ENCODE peak calls at places on chromosome 6, in five cellular contexts. One of them, this sample, is unnamed.

GRCh38 chr6:163340201-163340887 is 74.2 kb upstream of the QKI start:
- DNase-seq in iris pigment epithelial cell: no peak
- DNase-seq in fibroblast of lung: peak
- DNase-seq in SJSA1: no peak
- DNase-seq in SW480: no peak
- DNase-seq in this sample: no peak

GRCh38 chr6:150087336-150087735 is 18.4 kb upstream of the ULBP3 start:
- DNase-seq in fibroblast of lung: no peak
- DNase-seq in iris pigment epithelial cell: no peak
- DNase-seq in SW480: no peak
- DNase-seq in SJSA1: no peak
- DNase-seq in this sample: no peak

GRCh38 chr6:10310826-10311225 is 104.0 kb downstream of the TFAP2A start:
- DNase-seq in SJSA1: no peak
- DNase-seq in iris pigment epithelial cell: no peak
- DNase-seq in fibroblast of lung: no peak
- DNase-seq in SW480: peak
- DNase-seq in this sample: no peak

GRCh38 chr6:119738425-119738824 is 388.9 kb upstream of the MAN1A1 start:
- DNase-seq in SJSA1: no peak
- DNase-seq in iris pigment epithelial cell: no peak
- DNase-seq in SW480: no peak
- DNase-seq in fibroblast of lung: no peak
- DNase-seq in this sample: no peak

GRCh38 chr6:151609146-151609962 is 115.5 kb downstream of the CCDC170 start:
- DNase-seq in fibroblast of lung: peak
- DNase-seq in SW480: no peak
- DNase-seq in iris pigment epithelial cell: no peak
- DNase-seq in SJSA1: no peak
- DNase-seq in this sample: no peak

GRCh38 chr6:89286516-89286915 is 28.6 kb downstream of the GABRR2 start:
- DNase-seq in SW480: no peak
- DNase-seq in fibroblast of lung: no peak
- DNase-seq in iris pigment epithelial cell: no peak
- DNase-seq in SJSA1: no peak
- DNase-seq in this sample: no peak

GRCh38 chr6:122432816-122433215 is 33.4 kb downstream of the HSF2 start:
- DNase-seq in SJSA1: no peak
- DNase-seq in SW480: no peak
- DNase-seq in fibroblast of lung: no peak
- DNase-seq in iris pigment epithelial cell: no peak
- DNase-seq in this sample: no peak

GRCh38 chr6:41373919-41374617 is 38.7 kb downstream of the NCR2 start:
- DNase-seq in iris pigment epithelial cell: no peak
- DNase-seq in SJSA1: no peak
- DNase-seq in SW480: no peak
- DNase-seq in fibroblast of lung: peak
- DNase-seq in this sample: peak

GRCh38 chr6:159727717-159728440 is 573 bp downstream of the WTAP start:
- DNase-seq in iris pigment epithelial cell: peak
- DNase-seq in SW480: peak
- DNase-seq in fibroblast of lung: peak
- DNase-seq in SJSA1: peak
- DNase-seq in this sample: no peak

GRCh38 chr6:143539723-143540122 is 28.2 kb upstream of the FUCA2 start:
- DNase-seq in SJSA1: no peak
- DNase-seq in SW480: no peak
- DNase-seq in iris pigment epithelial cell: no peak
- DNase-seq in fibroblast of lung: no peak
- DNase-seq in this sample: no peak

GRCh38 chr6:108097882-108098281 is 23.3 kb upstream of the OSTM1 start:
- DNase-seq in fibroblast of lung: peak
- DNase-seq in SJSA1: no peak
- DNase-seq in SW480: no peak
- DNase-seq in iris pigment epithelial cell: no peak
- DNase-seq in this sample: no peak

GRCh38 chr6:135624402-135625297 is 127.1 kb upstream of the AHI1 start:
- DNase-seq in SW480: no peak
- DNase-seq in fibroblast of lung: peak
- DNase-seq in SJSA1: no peak
- DNase-seq in iris pigment epithelial cell: peak
- DNase-seq in this sample: no peak

GRCh38 chr6:37170273-37171140 is 555 bp downstream of the PIM1 start:
- DNase-seq in fibroblast of lung: peak
- DNase-seq in SW480: peak
- DNase-seq in SJSA1: peak
- DNase-seq in iris pigment epithelial cell: peak
- DNase-seq in this sample: peak

GRCh38 chr6:2900821-2901644 is 2.1 kb downstream of the SERPINB9 start:
- DNase-seq in SJSA1: no peak
- DNase-seq in fibroblast of lung: no peak
- DNase-seq in SW480: no peak
- DNase-seq in iris pigment epithelial cell: no peak
- DNase-seq in this sample: no peak

GRCh38 chr6:72624557-72625160 is 2.8 kb downstream of the KCNQ5 start:
- DNase-seq in fibroblast of lung: no peak
- DNase-seq in SW480: peak
- DNase-seq in SJSA1: no peak
- DNase-seq in iris pigment epithelial cell: no peak
- DNase-seq in this sample: peak

GRCh38 chr6:117550618-117551242 is 51.6 kb downstream of the GOPC start:
- DNase-seq in iris pigment epithelial cell: no peak
- DNase-seq in SW480: no peak
- DNase-seq in SJSA1: no peak
- DNase-seq in fibroblast of lung: no peak
- DNase-seq in this sample: no peak

GRCh38 chr6:92779758-92780157 is 639.6 kb downstream of the EPHA7 start:
- DNase-seq in fibroblast of lung: peak
- DNase-seq in iris pigment epithelial cell: peak
- DNase-seq in SJSA1: no peak
- DNase-seq in SW480: no peak
- DNase-seq in this sample: peak

GRCh38 chr6:148335582-148335981 is 7.1 kb upstream of the SASH1 start:
- DNase-seq in SW480: no peak
- DNase-seq in iris pigment epithelial cell: peak
- DNase-seq in SJSA1: no peak
- DNase-seq in fibroblast of lung: peak
- DNase-seq in this sample: no peak

GRCh38 chr6:44567406-44567805 is 179.9 kb downstream of the CDC5L start:
- DNase-seq in iris pigment epithelial cell: no peak
- DNase-seq in SW480: no peak
- DNase-seq in fibroblast of lung: peak
- DNase-seq in SJSA1: peak
- DNase-seq in this sample: no peak

GRCh38 chr6:130825772-130826441 is 1.3 kb upstream of the SMLR1 start:
- DNase-seq in SW480: no peak
- DNase-seq in fibroblast of lung: no peak
- DNase-seq in iris pigment epithelial cell: no peak
- DNase-seq in SJSA1: no peak
- DNase-seq in this sample: no peak

GRCh38 chr6:142960098-142960497 is 15.1 kb upstream of the HIVEP2 start:
- DNase-seq in iris pigment epithelial cell: peak
- DNase-seq in SW480: no peak
- DNase-seq in SJSA1: no peak
- DNase-seq in fibroblast of lung: peak
- DNase-seq in this sample: no peak

GRCh38 chr6:142155895-142156757 is 9.1 kb downstream of the VTA1 start:
- DNase-seq in iris pigment epithelial cell: peak
- DNase-seq in fibroblast of lung: peak
- DNase-seq in SW480: peak
- DNase-seq in SJSA1: peak
- DNase-seq in this sample: peak

GRCh38 chr6:53043626-53044025 is 21.6 kb upstream of the FBXO9 start:
- DNase-seq in SJSA1: peak
- DNase-seq in iris pigment epithelial cell: peak
- DNase-seq in SW480: no peak
- DNase-seq in fibroblast of lung: peak
- DNase-seq in this sample: peak

GRCh38 chr6:1554881-1555569 is 54.7 kb upstream of the FOXC1 start:
- DNase-seq in fibroblast of lung: peak
- DNase-seq in SJSA1: peak
- DNase-seq in SW480: no peak
- DNase-seq in iris pigment epithelial cell: peak
- DNase-seq in this sample: peak

GRCh38 chr6:53295176-53295575 is 53.6 kb downstream of the ELOVL5 start:
- DNase-seq in SJSA1: no peak
- DNase-seq in SW480: no peak
- DNase-seq in fibroblast of lung: no peak
- DNase-seq in iris pigment epithelial cell: no peak
- DNase-seq in this sample: no peak

GRCh38 chr6:44297063-44298038 is 15.8 kb downstream of the AARS2 start:
- DNase-seq in iris pigment epithelial cell: peak
- DNase-seq in fibroblast of lung: peak
- DNase-seq in SJSA1: no peak
- DNase-seq in SW480: no peak
- DNase-seq in this sample: peak

GRCh38 chr6:71107935-71108420 is 151.1 kb upstream of the B3GAT2 start:
- DNase-seq in fibroblast of lung: peak
- DNase-seq in iris pigment epithelial cell: peak
- DNase-seq in SW480: peak
- DNase-seq in SJSA1: peak
- DNase-seq in this sample: peak

GRCh38 chr6:89895273-89895874 is 1.1 kb downstream of the GJA10 start:
- DNase-seq in SW480: peak
- DNase-seq in SJSA1: peak
- DNase-seq in fibroblast of lung: peak
- DNase-seq in iris pigment epithelial cell: peak
- DNase-seq in this sample: no peak

GRCh38 chr6:19536838-19537237 is 300.3 kb upstream of the ID4 start:
- DNase-seq in fibroblast of lung: no peak
- DNase-seq in SJSA1: no peak
- DNase-seq in iris pigment epithelial cell: no peak
- DNase-seq in SW480: no peak
- DNase-seq in this sample: no peak

GRCh38 chr6:89432875-89433636 is at the start of gene ANKRD6:
- DNase-seq in fibroblast of lung: peak
- DNase-seq in iris pigment epithelial cell: peak
- DNase-seq in SW480: peak
- DNase-seq in SJSA1: peak
- DNase-seq in this sample: peak

GRCh38 chr6:3440911-3441310 is 15.9 kb downstream of the SLC22A23 start:
- DNase-seq in fibroblast of lung: no peak
- DNase-seq in SJSA1: no peak
- DNase-seq in iris pigment epithelial cell: no peak
- DNase-seq in SW480: no peak
- DNase-seq in this sample: no peak

GRCh38 chr6:123745877-123746276 is 57.8 kb upstream of the NKAIN2 start:
- DNase-seq in SJSA1: no peak
- DNase-seq in fibroblast of lung: peak
- DNase-seq in SW480: no peak
- DNase-seq in iris pigment epithelial cell: peak
- DNase-seq in this sample: no peak

GRCh38 chr6:33426590-33427563 is 7.0 kb downstream of the SYNGAP1 start:
- DNase-seq in iris pigment epithelial cell: no peak
- DNase-seq in SW480: no peak
- DNase-seq in fibroblast of lung: no peak
- DNase-seq in SJSA1: no peak
- DNase-seq in this sample: no peak

GRCh38 chr6:21859193-21859735 is 265.7 kb downstream of the SOX4 start:
- DNase-seq in SW480: no peak
- DNase-seq in fibroblast of lung: no peak
- DNase-seq in iris pigment epithelial cell: no peak
- DNase-seq in SJSA1: no peak
- DNase-seq in this sample: no peak

GRCh38 chr6:109087661-109088264 is 6.9 kb downstream of the SESN1 start:
- DNase-seq in iris pigment epithelial cell: no peak
- DNase-seq in SJSA1: no peak
- DNase-seq in SW480: no peak
- DNase-seq in fibroblast of lung: no peak
- DNase-seq in this sample: no peak

GRCh38 chr6:56649782-56650181 is 7.1 kb upstream of the DST start:
- DNase-seq in fibroblast of lung: peak
- DNase-seq in iris pigment epithelial cell: peak
- DNase-seq in SW480: no peak
- DNase-seq in SJSA1: no peak
- DNase-seq in this sample: no peak

This sample was measured in NCI-H524.